ENCODE peak calls at places on chromosomes 11 and 22, in four cellular contexts. H is HCT116, E is GM23338, K is PC-3. N is an unnamed sample.

GRCh38 chr11:84056696-84057095 is 770.5 kb upstream of the CCDC90B start:
- DNase-seq in H (no peak), E (no peak), K (peak; percentile 4), N (no peak)

GRCh38 chr11:115645631-115646271 is 141.5 kb upstream of the CADM1 start:
- DNase-seq in H (no peak), E (peak; percentile 85), K (no peak), N (no peak)

GRCh38 chr11:16280256-16280682 is 76.1 kb downstream of the SOX6 start:
- DNase-seq in H (no peak), E (no peak), K (peak; percentile 36), N (no peak)

GRCh38 chr11:120908521-120909181 is 115.3 kb upstream of the TBCEL start:
- DNase-seq in H (no peak), E (no peak), K (no peak), N (no peak)

GRCh38 chr22:27750866-27751265 is 50.7 kb downstream of the MN1 start:
- DNase-seq in H (no peak), E (no peak), K (no peak), N (no peak)

GRCh38 chr22:38097557-38098409 is 12.7 kb downstream of the BAIAP2L2 start:
- DNase-seq in H (peak; percentile 15), E (peak; percentile 94), K (no peak), N (peak; percentile 40)

GRCh38 chr11:106021181-106021966 is 666 bp downstream of the MSANTD4 start:
- DNase-seq in H (no peak), E (peak; percentile 32), K (peak; percentile 59), N (peak; percentile 70)

GRCh38 chr11:32136654-32137053 is 45.8 kb downstream of the RCN1 start:
- DNase-seq in H (no peak), E (no peak), K (no peak), N (no peak)

GRCh38 chr22:40289991-40290459 is 56.3 kb upstream of the ADSL start:
- DNase-seq in H (no peak), E (no peak), K (no peak), N (no peak)

GRCh38 chr11:61109671-61110070 is 7.4 kb downstream of the CD5 start:
- DNase-seq in H (no peak), E (no peak), K (no peak), N (no peak)

GRCh38 chr11:130523609-130524008 is 75.2 kb downstream of the ADAMTS15 start:
- DNase-seq in H (no peak), E (peak; percentile 22), K (peak; percentile 92), N (peak; percentile 97)

GRCh38 chr11:72807021-72807693 is 7.1 kb upstream of the ATG16L2 start:
- DNase-seq in H (no peak), E (no peak), K (peak; percentile 28), N (no peak)

GRCh38 chr22:17890245-17890671 is 116.0 kb upstream of the BID start:
- DNase-seq in H (no peak), E (no peak), K (peak; percentile 44), N (peak; percentile 13)

GRCh38 chr22:44360686-44361381 is 48.1 kb upstream of the SHISAL1 start:
- DNase-seq in H (no peak), E (peak; percentile 50), K (peak; percentile 94), N (peak; percentile 92)

GRCh38 chr22:21012446-21013407 is 2.2 kb upstream of the P2RX6 start:
- DNase-seq in H (no peak), E (no peak), K (no peak), N (no peak)

GRCh38 chr11:130156108-130157022 is 3.2 kb upstream of the ST14 start:
- DNase-seq in H (no peak), E (no peak), K (peak; percentile 67), N (peak; percentile 75)

GRCh38 chr22:21741790-21742189 is 6.2 kb upstream of the YPEL1 start:
- DNase-seq in H (no peak), E (no peak), K (no peak), N (no peak)

GRCh38 chr11:130585545-130585944 is 137.1 kb downstream of the ADAMTS15 start:
- DNase-seq in H (no peak), E (peak; percentile 14), K (peak; percentile 75), N (peak; percentile 81)

GRCh38 chr11:104918113-104918824 is 20.0 kb upstream of the CASP12 start:
- DNase-seq in H (no peak), E (no peak), K (peak; percentile 64), N (peak; percentile 79)

GRCh38 chr11:65920035-65920802 is 993 bp downstream of the DRAP1 start:
- DNase-seq in H (no peak), E (no peak), K (peak; percentile 39), N (peak; percentile 44)

GRCh38 chr22:32164084-32164894 is 5.2 kb upstream of the C22orf42 start:
- DNase-seq in H (no peak), E (peak; percentile 7), K (no peak), N (no peak)

GRCh38 chr11:11035331-11035730 is 177.5 kb upstream of the ZBED5 start:
- DNase-seq in H (no peak), E (peak; percentile 7), K (no peak), N (peak; percentile 12)

GRCh38 chr22:35299217-35299716 is 427 bp upstream of the TOM1 start:
- DNase-seq in H (no peak), E (no peak), K (no peak), N (peak; percentile 74)

GRCh38 chr11:45885274-45885920 is at the start of gene MAPK8IP1:
- DNase-seq in H (no peak), E (peak; percentile 88), K (peak; percentile 41), N (peak; percentile 64)

GRCh38 chr11:67664213-67664585 is 10.2 kb downstream of the ALDH3B2 start:
- DNase-seq in H (no peak), E (no peak), K (no peak), N (no peak)

GRCh38 chr22:20550851-20551744 is 43.7 kb downstream of the MED15 start:
- DNase-seq in H (no peak), E (peak; percentile 52), K (no peak), N (peak; percentile 97)

GRCh38 chr11:76279651-76280050 is 73.3 kb upstream of the WNT11 start:
- DNase-seq in H (no peak), E (peak; percentile 37), K (no peak), N (no peak)

GRCh38 chr22:26066534-26066933 is 102.7 kb upstream of the SEZ6L start:
- DNase-seq in H (no peak), E (peak; percentile 79), K (no peak), N (no peak)
- TF ChIP-seq EZH2phosphoT487 in H (no peak), E (no peak), K (no peak), N (no peak)

GRCh38 chr22:46338636-46339035 is 3.1 kb downstream of the TRMU start:
- DNase-seq in H (no peak), E (no peak), K (no peak), N (no peak)

GRCh38 chr22:46337870-46338269 is 2.4 kb downstream of the TRMU start:
- DNase-seq in H (no peak), E (no peak), K (no peak), N (peak; percentile 12)

GRCh38 chr22:46339956-46340355 is 4.4 kb downstream of the TRMU start:
- DNase-seq in H (no peak), E (no peak), K (no peak), N (no peak)

GRCh38 chr22:46335201-46336118 is at the start of gene TRMU:
- DNase-seq in H (peak; percentile 60), E (peak; percentile 94), K (peak; percentile 81), N (peak; percentile 96)

GRCh38 chr22:46336119-46337078 is 885 bp downstream of the TRMU start:
- DNase-seq in H (no peak), E (peak; percentile 41), K (peak; percentile 4), N (peak; percentile 59)
- TF ChIP-seq EZH2phosphoT487 in H (no peak), E (no peak), K (no peak), N (no peak)

GRCh38 chr11:22690891-22691290 is 24.5 kb downstream of the GAS2 start:
- DNase-seq in H (no peak), E (no peak), K (no peak), N (no peak)
- TF ChIP-seq EZH2phosphoT487 in H (no peak), E (no peak), K (no peak), N (no peak)

GRCh38 chr22:36569999-36570398 is 41.0 kb upstream of the EIF3D start:
- DNase-seq in H (peak; percentile 33), E (peak; percentile 86), K (no peak), N (peak; percentile 68)
- TF ChIP-seq EZH2phosphoT487 in H (no peak), E (no peak), K (no peak), N (no peak)

DNA sequence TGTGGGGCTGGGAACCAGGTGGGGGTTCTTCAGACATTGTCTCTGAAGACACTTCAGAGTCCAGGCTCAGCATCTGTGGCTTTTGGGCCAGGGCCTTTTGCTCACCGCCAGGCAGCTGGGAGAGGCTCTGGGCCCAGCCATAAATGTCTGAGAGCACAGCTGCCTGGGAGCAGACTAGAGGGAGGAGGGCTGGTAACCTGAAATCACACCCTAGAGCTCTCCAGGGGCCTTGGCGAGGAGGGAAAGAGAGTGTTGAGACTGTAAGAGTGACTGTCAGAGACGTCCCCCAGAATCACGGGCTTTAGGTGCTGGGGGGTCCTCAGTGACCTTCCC is 4.1 kb downstream of the TRABD start:
- DNase-seq in H (no peak), E (no peak), K (peak; percentile 23), N (no peak)
- TF ChIP-seq EZH2phosphoT487 in H (no peak), E (no peak), K (no peak), N (no peak)

DNA sequence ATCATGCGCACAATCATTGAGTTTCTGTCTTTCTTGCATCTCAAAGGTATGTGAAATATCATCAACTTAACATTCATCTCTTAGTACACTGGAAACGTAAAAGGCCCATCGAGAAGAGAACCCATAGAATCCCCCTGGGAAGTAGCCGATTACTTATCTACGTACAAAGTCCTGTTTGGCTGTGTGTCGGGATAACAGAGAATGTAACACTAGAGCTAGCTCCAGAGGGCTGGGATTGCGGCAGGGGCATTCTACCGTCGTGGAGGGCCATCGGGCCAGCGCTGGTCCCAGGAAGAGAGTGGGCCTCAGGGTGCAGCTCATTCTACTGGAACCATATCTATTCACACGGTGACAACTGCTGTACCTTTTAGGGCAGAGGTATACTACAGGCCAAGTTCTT is 4.5 kb downstream of the GAL start:
- DNase-seq in H (no peak), E (no peak), K (no peak), N (no peak)
- TF ChIP-seq EZH2phosphoT487 in H (no peak), E (no peak), K (no peak), N (no peak)

GRCh38 chr11:101306721-101307120 is 177.1 kb upstream of the PGR start:
- DNase-seq in H (no peak), E (no peak), K (no peak), N (no peak)
- TF ChIP-seq EZH2phosphoT487 in H (no peak), E (no peak), K (no peak), N (no peak)

N was measured in GM23248.